ENCODE peak calls at places on chromosomes 4 and X, in six cellular contexts. L is ovary; M is IMR-90; U is MM.1S; Q is CD8-positive, alpha-beta memory T cell; W is right cardiac atrium. B is an unnamed sample. For H3K4me1, the result is how much of the 10 kb centered on the place peaks cover.

GRCh38 chr4:105198541-105198940 is 51.9 kb downstream of the TET2 start:
- DNase-seq in U (no peak), M (no peak), W (no peak), Q (no peak), L (no peak), B (no peak)

GRCh38 chr4:55297346-55297745 is 48.7 kb upstream of the SRD5A3 start:
- DNase-seq in L (no peak), Q (no peak), W (no peak), U (no peak), M (peak), B (no peak)

GRCh38 chr4:56512166-56512565 is 6.6 kb downstream of the ARL9 start:
- DNase-seq in W (no peak), L (no peak), U (no peak), Q (no peak), M (peak), B (no peak)

GRCh38 chrX:134717698-134718328 is 59.5 kb upstream of the PLAC1 start:
- DNase-seq in Q (no peak), W (no peak), M (peak), L (no peak), U (no peak), B (no peak)

GRCh38 chrX:33109858-33110257 is 101.5 kb downstream of the DMD start:
- DNase-seq in W (no peak), U (no peak), M (no peak), Q (no peak), L (no peak), B (no peak)

GRCh38 chrX:64642482-64642881 is 247.2 kb upstream of the MTMR8 start:
- DNase-seq in W (no peak), L (no peak), Q (no peak), M (no peak), U (peak), B (no peak)

GRCh38 chr4:82275431-82276423 is 98.1 kb downstream of the HNRNPD start:
- DNase-seq in U (no peak), M (no peak), L (no peak), W (no peak), Q (no peak), B (no peak)

GRCh38 chr4:98528882-98529281 is 129.5 kb downstream of the TSPAN5 start:
- DNase-seq in U (no peak), W (no peak), Q (no peak), L (no peak), M (no peak), B (no peak)

GRCh38 chrX:19814240-19814639 is 73.2 kb downstream of the SH3KBP1 start:
- DNase-seq in L (no peak), W (no peak), Q (no peak), U (no peak), M (no peak), B (no peak)

GRCh38 chr4:21768349-21769310 is 179.9 kb downstream of the KCNIP4 start:
- DNase-seq in Q (no peak), U (peak), W (no peak), M (peak), L (no peak), B (peak)

GRCh38 chrX:24946369-24946768 is 69.4 kb downstream of the ARX start:
- DNase-seq in W (no peak), Q (no peak), L (no peak), M (no peak), U (no peak), B (no peak)

GRCh38 chrX:140794642-140795041 is 85.1 kb downstream of the LINC00632 start:
- DNase-seq in L (no peak), Q (no peak), M (no peak), W (no peak), U (no peak), B (no peak)

GRCh38 chr4:113094802-113095201 is 45.3 kb downstream of the ANK2 start:
- DNase-seq in M (no peak), U (no peak), L (no peak), Q (no peak), W (no peak), B (no peak)

GRCh38 chr4:155071962-155072361 is 136.5 kb upstream of the NPY2R start:
- DNase-seq in L (no peak), Q (no peak), M (no peak), W (no peak), U (no peak), B (no peak)

DNA sequence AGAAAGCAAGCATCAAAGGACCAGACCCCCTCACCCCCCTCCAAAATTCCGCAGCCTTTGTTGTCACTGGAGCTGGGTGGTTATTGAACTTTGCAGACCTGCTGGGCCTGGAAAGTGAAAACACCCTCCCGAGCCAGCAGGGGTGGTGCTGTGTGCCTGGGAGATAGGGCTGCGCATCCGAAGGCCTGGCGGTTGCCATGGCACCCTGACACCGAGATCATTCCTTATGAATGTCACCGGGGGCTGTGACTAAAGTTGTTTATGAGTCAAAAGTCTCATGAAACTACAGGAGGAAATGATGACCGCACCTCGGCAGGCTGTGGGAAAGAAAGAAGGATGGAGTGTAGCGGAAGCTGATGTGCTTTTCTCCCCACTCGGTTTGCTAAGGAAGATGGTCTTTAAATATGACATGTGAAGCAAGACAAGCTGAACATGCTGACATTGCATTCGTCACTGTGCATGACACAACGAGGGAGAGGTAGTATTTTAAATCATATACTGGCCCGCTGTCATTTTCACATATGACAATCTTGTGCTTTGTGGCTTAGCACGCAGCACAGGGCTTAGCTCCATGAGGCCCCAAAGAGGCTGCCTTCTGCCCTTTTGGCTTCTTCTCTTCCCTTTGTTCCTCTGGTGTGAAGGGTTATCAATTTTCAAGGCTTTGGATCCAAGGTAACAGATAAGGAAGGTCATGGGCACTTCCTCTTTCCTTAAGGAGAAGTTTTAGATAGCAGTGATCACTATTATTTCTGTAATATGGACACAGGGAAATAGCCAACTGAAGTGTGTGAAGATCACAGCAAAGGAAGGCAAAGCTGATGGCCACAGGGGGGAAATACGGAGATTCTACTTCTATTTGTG is 367.1 kb downstream of the UNC5C start:
- DNase-seq in W (no peak), U (no peak), Q (no peak), L (no peak), M (peak), B (no peak)
- H3K4me1 ChIP-seq in W (under half), U (under half), Q (under half), L (under half), M (under half), B (under half)

GRCh38 chr4:15144967-15145295 is 142.7 kb downstream of the CPEB2 start:
- DNase-seq in L (no peak), Q (no peak), W (no peak), U (no peak), M (no peak), B (no peak)
- H3K27ac ChIP-seq in L (no peak), Q (no peak), W (no peak), U (no peak), M (no peak), B (no peak)

GRCh38 chr4:87054900-87055299 is 120.1 kb downstream of the AFF1 start:
- DNase-seq in U (no peak), Q (no peak), W (no peak), L (no peak), M (no peak), B (no peak)
- H3K4me1 ChIP-seq in U (under half), Q (under half), W (under half), L (under half), M (under half), B (under half)

DNA sequence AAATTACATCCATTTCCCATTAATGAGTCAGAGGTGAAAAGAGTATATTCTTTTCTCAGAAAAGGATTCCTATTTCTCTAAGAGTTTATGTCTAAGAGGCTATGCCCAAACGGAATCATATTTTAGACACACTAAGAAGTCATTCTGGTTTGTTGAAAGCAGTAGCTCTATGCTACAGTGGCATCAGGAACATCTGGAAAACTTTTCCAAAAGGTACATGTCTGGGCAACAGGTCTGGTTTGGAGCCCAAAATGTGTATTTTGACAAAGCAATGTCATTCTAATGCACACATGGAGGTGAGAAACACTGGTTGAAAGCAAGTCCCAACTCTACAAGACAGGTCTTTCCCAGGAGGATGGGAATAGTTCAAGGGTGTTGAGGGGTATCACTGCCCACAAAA is 56.1 kb downstream of the APBB2 start:
- DNase-seq in Q (no peak), W (no peak), M (peak), L (no peak), U (no peak), B (no peak)
- H3K27ac ChIP-seq in Q (no peak), W (no peak), M (no peak), L (no peak), U (no peak), B (no peak)

GRCh38 chr4:5086535-5086934 is 35.3 kb downstream of the STK32B start:
- DNase-seq in U (no peak), L (no peak), M (no peak), Q (no peak), W (no peak), B (no peak)

GRCh38 chr4:5084911-5085475 is 33.7 kb downstream of the STK32B start:
- DNase-seq in Q (no peak), M (peak), W (no peak), L (no peak), U (no peak), B (no peak)

GRCh38 chr4:5079581-5079980 is 28.3 kb downstream of the STK32B start:
- DNase-seq in Q (no peak), W (no peak), U (no peak), M (peak), L (no peak), B (no peak)

GRCh38 chr4:5081441-5081999 is 30.2 kb downstream of the STK32B start:
- DNase-seq in U (no peak), W (no peak), Q (no peak), M (no peak), L (no peak), B (no peak)

GRCh38 chr4:5082381-5082780 is 31.1 kb downstream of the STK32B start:
- DNase-seq in Q (no peak), U (no peak), M (no peak), W (no peak), L (no peak), B (no peak)
- H3K4me1 ChIP-seq in Q (under half), U (under half), M (under half), W (under half), L (under half), B (under half)

GRCh38 chr4:184450045-184450444 is 24.3 kb downstream of the IRF2 start:
- DNase-seq in Q (no peak), W (no peak), M (peak), L (no peak), U (no peak), B (no peak)
- H3K27ac ChIP-seq in Q (no peak), W (peak), M (peak), L (no peak), U (peak), B (no peak)

GRCh38 chr4:63742882-63743281 is 666.4 kb downstream of the TECRL start:
- DNase-seq in L (no peak), M (no peak), U (no peak), Q (no peak), W (no peak), B (no peak)
- H3K4me1 ChIP-seq in L (under half), M (under half), U (under half), Q (under half), W (under half), B (under half)

DNA sequence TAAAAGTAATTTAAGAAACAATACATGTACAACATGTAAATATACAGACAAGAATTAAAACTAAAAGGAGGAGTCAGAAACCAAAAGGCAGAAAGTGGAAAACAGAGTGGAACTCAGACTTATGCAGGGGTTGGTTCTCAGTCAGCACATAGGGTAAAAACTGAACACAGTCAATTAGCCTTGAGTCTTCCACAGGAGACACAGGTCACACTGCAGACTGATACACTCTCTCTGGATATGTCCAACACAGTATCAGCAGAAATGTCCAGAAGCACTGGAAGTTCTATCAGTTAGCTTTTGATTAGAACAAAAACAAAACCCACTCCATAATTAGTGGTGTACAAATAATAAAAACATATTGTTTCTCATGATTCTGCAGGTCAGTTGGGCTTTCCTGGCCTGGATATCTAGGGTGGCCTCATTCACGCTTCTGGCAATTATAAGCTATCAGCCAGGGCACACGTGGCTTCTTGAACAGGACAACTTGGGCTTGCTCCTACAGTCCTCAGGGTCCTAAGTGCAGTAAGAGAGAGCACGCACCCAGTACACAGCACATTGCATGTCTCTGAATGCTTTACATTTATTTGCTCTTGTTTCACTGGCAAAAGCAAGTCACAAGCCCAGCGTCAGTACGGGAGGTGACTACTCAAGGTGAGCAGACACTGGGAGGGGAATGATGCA is 21.6 kb downstream of the TEC start:
- DNase-seq in M (no peak), L (no peak), W (no peak), U (no peak), Q (no peak), B (no peak)
- H3K27ac ChIP-seq in M (no peak), L (no peak), W (no peak), U (peak), Q (no peak), B (no peak)

DNA sequence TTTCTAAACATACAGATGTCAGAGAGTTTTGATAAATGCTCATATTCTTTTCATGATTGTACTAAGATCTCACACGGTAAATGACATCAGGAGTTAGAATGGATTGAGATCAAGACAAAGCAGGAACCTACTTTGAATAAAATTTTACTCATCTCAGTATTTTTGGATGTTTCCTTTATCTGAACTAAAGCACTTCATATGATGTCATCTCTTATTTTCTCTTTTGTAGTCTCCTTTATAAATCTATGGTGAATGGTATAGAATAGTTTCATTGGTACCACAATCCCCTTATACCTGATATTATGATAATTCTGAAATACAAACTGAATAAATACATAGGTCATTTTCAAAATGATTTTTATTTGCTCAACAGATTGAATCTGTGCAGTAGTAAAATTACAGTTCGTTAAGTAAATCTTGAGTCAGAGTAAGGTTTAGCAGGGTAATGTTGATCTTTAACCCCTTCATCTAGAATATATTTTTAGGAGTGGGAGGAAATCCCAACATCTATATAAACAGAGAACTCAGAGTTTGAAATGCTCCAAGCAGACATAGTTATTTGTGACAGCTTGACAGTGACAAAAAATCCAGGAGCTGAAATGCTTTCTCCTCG is 180.0 kb downstream of the MGST2 start:
- DNase-seq in M (no peak), L (no peak), U (no peak), W (no peak), Q (no peak), B (no peak)
- H3K4me1 ChIP-seq in M (under half), L (under half), U (under half), W (under half), Q (under half), B (under half)